ENCODE peak calls at places on chromosomes 12 and 14, in six cellular contexts. T, Q, X, W, R and L are unnamed samples.

GRCh38 chr14:68460541-68460940 is 332.3 kb downstream of the ZFP36L1 start:
- DNase-seq in T (no peak), Q (no peak), X (no peak), W (no peak), R (no peak), L (no peak)

GRCh38 chr14:20873370-20874177 is 17.6 kb upstream of the RNASE3 start:
- DNase-seq in T (peak; percentile 87), Q (peak; percentile 86), X (peak; percentile 93), W (peak; percentile 48), R (peak; percentile 81), L (peak; percentile 90)

GRCh38 chr12:112153900-112154234 is 28.5 kb downstream of the TRAFD1 start:
- DNase-seq in T (no peak), Q (no peak), X (peak; percentile 4), W (no peak), R (no peak), L (no peak)

GRCh38 chr14:68463705-68464104 is 329.2 kb downstream of the ZFP36L1 start:
- DNase-seq in T (no peak), Q (no peak), X (no peak), W (no peak), R (peak; percentile 33), L (no peak)

GRCh38 chr12:113329791-113330417 is 5.0 kb downstream of the SLC8B1 start:
- DNase-seq in T (no peak), Q (no peak), X (no peak), W (no peak), R (no peak), L (no peak)

GRCh38 chr12:22334696-22335290 is at the start of gene ST8SIA1:
- DNase-seq in T (peak; percentile 49), Q (peak; percentile 76), X (peak; percentile 79), W (peak; percentile 6), R (peak; percentile 17), L (peak; percentile 71)

GRCh38 chr14:100765296-100765695 is 38.6 kb downstream of the DLK1 start:
- DNase-seq in T (no peak), Q (no peak), X (peak; percentile 47), W (no peak), R (no peak), L (no peak)

GRCh38 chr14:101839236-101839635 is 77.7 kb downstream of the PPP2R5C start:
- DNase-seq in T (no peak), Q (peak; percentile 73), X (no peak), W (no peak), R (no peak), L (no peak)

GRCh38 chr12:24898185-24898584 is 50.7 kb downstream of the BCAT1 start:
- DNase-seq in T (no peak), Q (no peak), X (no peak), W (peak; percentile 73), R (peak; percentile 49), L (no peak)

GRCh38 chr14:104865631-104866441 is 768 bp downstream of the CEP170B start:
- DNase-seq in T (peak; percentile 65), Q (peak; percentile 47), X (peak; percentile 94), W (peak; percentile 36), R (peak; percentile 75), L (peak; percentile 70)

GRCh38 chr12:3313066-3313465 is 177.9 kb upstream of the PRMT8 start:
- DNase-seq in T (no peak), Q (no peak), X (no peak), W (no peak), R (peak; percentile 60), L (no peak)

GRCh38 chr12:229441-230191 is 15.7 kb upstream of the SLC6A12 start:
- DNase-seq in T (no peak), Q (no peak), X (no peak), W (no peak), R (no peak), L (no peak)

GRCh38 chr12:82952946-82953345 is 266.2 kb downstream of the TMTC2 start:
- DNase-seq in T (no peak), Q (no peak), X (no peak), W (no peak), R (no peak), L (no peak)

GRCh38 chr12:71599213-71599612 is 64.4 kb downstream of the ZFC3H1 start:
- DNase-seq in T (no peak), Q (no peak), X (no peak), W (no peak), R (no peak), L (no peak)

GRCh38 chr14:97777622-97778021 is 980.4 kb downstream of the VRK1 start:
- DNase-seq in T (no peak), Q (no peak), X (no peak), W (no peak), R (no peak), L (no peak)

GRCh38 chr12:110556705-110557104 is 26.4 kb downstream of the PPTC7 start:
- DNase-seq in T (no peak), Q (no peak), X (no peak), W (no peak), R (no peak), L (no peak)

GRCh38 chr12:63103489-63104131 is 47.4 kb downstream of the AVPR1A start:
- DNase-seq in T (no peak), Q (no peak), X (no peak), W (peak; percentile 49), R (peak; percentile 24), L (no peak)

GRCh38 chr12:89690925-89691324 is 17.7 kb downstream of the ATP2B1 start:
- DNase-seq in T (no peak), Q (no peak), X (no peak), W (no peak), R (no peak), L (peak; percentile 46)

GRCh38 chr14:95496690-95497241 is 19.7 kb downstream of the SYNE3 start:
- DNase-seq in T (no peak), Q (no peak), X (peak; percentile 52), W (no peak), R (no peak), L (no peak)

GRCh38 chr12:53754633-53755261 is 3.0 kb upstream of the CISTR start:
- DNase-seq in T (no peak), Q (no peak), X (no peak), W (no peak), R (peak; percentile 47), L (no peak)

GRCh38 chr14:64232095-64232830 is 61.9 kb downstream of the ESR2 start:
- DNase-seq in T (no peak), Q (peak; percentile 54), X (no peak), W (peak; percentile 79), R (peak; percentile 92), L (no peak)

GRCh38 chr12:123591702-123592481 is 7.5 kb downstream of the TMED2 start:
- DNase-seq in T (no peak), Q (no peak), X (no peak), W (no peak), R (peak; percentile 85), L (no peak)

GRCh38 chr14:61479746-61480502 is 158.5 kb downstream of the PRKCH start:
- DNase-seq in T (no peak), Q (no peak), X (no peak), W (no peak), R (peak; percentile 60), L (no peak)